ENCODE peak calls at places on chromosomes 13 and 19, in four cellular contexts. Y is A673, C is AML-193, L is NCI-H2081. N is an unnamed sample.

GRCh38 chr13:112775791-112776279 is 86.0 kb downstream of the ATP11A start:
- DNase-seq in Y (no peak), C (no peak), L (no peak), N (no peak)

GRCh38 chr13:40533072-40533471 is 133.4 kb downstream of the FOXO1 start:
- DNase-seq in Y (no peak), C (no peak), L (no peak), N (no peak)

GRCh38 chr13:33846306-33847062 is 28.5 kb downstream of the RFC3 start:
- DNase-seq in Y (no peak), C (no peak), L (no peak), N (no peak)

GRCh38 chr13:44147222-44147621 is 226.4 kb upstream of the SERP2 start:
- DNase-seq in Y (no peak), C (no peak), L (no peak), N (no peak)

GRCh38 chr13:29594310-29594709 is 1.2 kb downstream of the SLC7A1 start:
- DNase-seq in Y (peak; percentile 43), C (peak; percentile 49), L (peak; percentile 17), N (peak; percentile 11)

GRCh38 chr19:2207991-2208860 is 27.9 kb downstream of the PLEKHJ1 start:
- DNase-seq in Y (peak; percentile 82), C (no peak), L (no peak), N (no peak)

GRCh38 chr19:10552596-10553053 is 8.9 kb downstream of the ATG4D start:
- DNase-seq in Y (peak; percentile 60), C (no peak), L (no peak), N (no peak)

GRCh38 chr13:41332829-41333228 is 21.8 kb downstream of the NAA16 start:
- DNase-seq in Y (no peak), C (no peak), L (no peak), N (no peak)

GRCh38 chr19:48190288-48191284 is 20.1 kb downstream of the ZSWIM9 start:
- DNase-seq in Y (peak; percentile 98), C (no peak), L (peak; percentile 98), N (peak; percentile 42)

GRCh38 chr19:5593963-5594255 is 26.2 kb upstream of the TINCR start:
- DNase-seq in Y (peak; percentile 85), C (no peak), L (no peak), N (no peak)

GRCh38 chr19:23415034-23415433 is 19.8 kb upstream of the ZNF91 start:
- DNase-seq in Y (no peak), C (no peak), L (no peak), N (no peak)

GRCh38 chr19:46035986-46036744 is 4.6 kb downstream of the IGFL4 start:
- DNase-seq in Y (no peak), C (no peak), L (no peak), N (no peak)

GRCh38 chr19:3387645-3388589 is 21.5 kb downstream of the NFIC start:
- DNase-seq in Y (peak; percentile 89), C (no peak), L (peak; percentile 90), N (peak; percentile 99)

GRCh38 chr13:27967203-27967735 is 1.8 kb downstream of the CDX2 start:
- DNase-seq in Y (no peak), C (no peak), L (no peak), N (no peak)

GRCh38 chr13:26025196-26025595 is 26.6 kb downstream of the SHISA2 start:
- DNase-seq in Y (no peak), C (no peak), L (no peak), N (no peak)

GRCh38 chr13:111897846-111898215 is 169.1 kb upstream of the SOX1 start:
- DNase-seq in Y (no peak), C (no peak), L (no peak), N (no peak)

GRCh38 chr19:41330476-41330875 is 20.5 kb downstream of the CCDC97 start:
- DNase-seq in Y (no peak), C (no peak), L (no peak), N (no peak)

GRCh38 chr19:31449379-31449778 is 100.1 kb upstream of the TSHZ3 start:
- DNase-seq in Y (no peak), C (no peak), L (no peak), N (no peak)

GRCh38 chr13:111387945-111388600 is 67.6 kb downstream of the TEX29 start:
- DNase-seq in Y (no peak), C (no peak), L (no peak), N (no peak)

GRCh38 chr19:1952635-1953034 is 11.7 kb downstream of the CSNK1G2 start:
- DNase-seq in Y (no peak), C (no peak), L (no peak), N (no peak)

GRCh38 chr19:50790898-50791562 is 815 bp downstream of the ACP4 start:
- DNase-seq in Y (no peak), C (no peak), L (no peak), N (no peak)

GRCh38 chr19:38698225-38699026 is 45.8 kb downstream of the CAPN12 start:
- DNase-seq in Y (no peak), C (no peak), L (no peak), N (no peak)

GRCh38 chr19:39413903-39414608 is 1.6 kb downstream of the PLEKHG2 start:
- DNase-seq in Y (no peak), C (no peak), L (no peak), N (no peak)

GRCh38 chr19:2331601-2332246 is 3.2 kb downstream of the SPPL2B start:
- DNase-seq in Y (no peak), C (no peak), L (no peak), N (no peak)

GRCh38 chr13:21528616-21529015 is 69.5 kb upstream of the ZDHHC20 start:
- DNase-seq in Y (peak; percentile 40), C (no peak), L (no peak), N (no peak)

GRCh38 chr13:62919491-62919890 is 1503.8 kb upstream of the PCDH20 start:
- DNase-seq in Y (no peak), C (no peak), L (no peak), N (no peak)